ENCODE peak calls at places on chromosomes 1 and 21, in ten cellular contexts. O is uterus, P is left ventricle myocardium inferior, C is activated B cell treated with CpG ODN at 0.5 μM for 24 hours, Q is ovary, Z is BJ, T is progenitor cell of endocrine pancreas, J is chondrocyte, H is body of pancreas, U is nephron progenitor cell. G is an unnamed sample.

GRCh38 chr1:211577826-211578639 is 928 bp downstream of the SLC30A1 start:
- DNase-seq in O (peak), P (peak), C (peak), Q (peak), Z (no peak), T (peak), J (no peak), H (peak), U (peak), G (no peak)

GRCh38 chr1:180145446-180145845 is 9.2 kb upstream of the QSOX1 start:
- DNase-seq in O (no peak), P (no peak), C (no peak), Q (no peak), Z (no peak), T (no peak), J (no peak), H (no peak), U (no peak), G (no peak)

GRCh38 chr1:170461762-170462384 is 70.1 kb upstream of the GORAB start:
- DNase-seq in O (no peak), P (no peak), C (no peak), Q (peak), Z (peak), T (no peak), J (no peak), H (peak), U (no peak), G (no peak)

GRCh38 chr1:119988316-119989067 is 81.0 kb downstream of the NOTCH2 start:
- DNase-seq in O (no peak), P (no peak), C (no peak), Q (no peak), Z (no peak), T (no peak), J (no peak), H (no peak), U (no peak), G (no peak)

GRCh38 chr1:29180497-29181412 is 945 bp downstream of the SRSF4 start:
- DNase-seq in O (no peak), P (no peak), C (no peak), Q (no peak), Z (no peak), T (no peak), J (no peak), H (no peak), U (no peak), G (no peak)

GRCh38 chr1:5513179-5513578 is 479.0 kb downstream of the NPHP4 start:
- DNase-seq in O (no peak), P (no peak), C (no peak), Q (no peak), Z (no peak), T (no peak), J (no peak), H (no peak), U (no peak), G (no peak)

GRCh38 chr1:225944387-225944786 is 3.4 kb upstream of the LEFTY2 start:
- DNase-seq in O (no peak), P (no peak), C (no peak), Q (no peak), Z (no peak), T (no peak), J (no peak), H (no peak), U (no peak), G (no peak)

GRCh38 chr1:33893147-33893830 is 29.4 kb downstream of the HMGB4 start:
- DNase-seq in O (no peak), P (no peak), C (no peak), Q (no peak), Z (peak), T (no peak), J (no peak), H (peak), U (no peak), G (no peak)

GRCh38 chr21:43719748-43720538 is 1.0 kb downstream of the PDXK start:
- DNase-seq in O (no peak), P (no peak), C (peak), Q (no peak), Z (no peak), T (no peak), J (no peak), H (peak), U (no peak), G (no peak)

GRCh38 chr1:202304370-202304769 is 37.4 kb downstream of the UBE2T start:
- DNase-seq in O (no peak), P (peak), C (no peak), Q (no peak), Z (no peak), T (no peak), J (no peak), H (no peak), U (no peak), G (no peak)

GRCh38 chr1:117077267-117077666 is 17.1 kb downstream of the TTF2 start:
- DNase-seq in O (no peak), P (no peak), C (no peak), Q (no peak), Z (no peak), T (no peak), J (no peak), H (no peak), U (no peak), G (peak)

GRCh38 chr1:87093286-87093685 is 178.9 kb downstream of the HS2ST1 start:
- DNase-seq in O (no peak), P (no peak), C (no peak), Q (no peak), Z (no peak), T (no peak), J (no peak), H (no peak), U (no peak), G (no peak)

GRCh38 chr1:221708987-221709386 is 32.9 kb downstream of the DUSP10 start:
- DNase-seq in O (peak), P (no peak), C (peak), Q (no peak), Z (no peak), T (peak), J (no peak), H (peak), U (no peak), G (peak)

GRCh38 chr1:217718873-217719272 is 87.7 kb downstream of the SPATA17 start:
- DNase-seq in O (no peak), P (no peak), C (no peak), Q (no peak), Z (peak), T (no peak), J (no peak), H (no peak), U (no peak), G (no peak)

GRCh38 chr1:157431751-157432150 is 120.6 kb downstream of the FCRL5 start:
- DNase-seq in O (no peak), P (no peak), C (no peak), Q (no peak), Z (no peak), T (no peak), J (no peak), H (no peak), U (no peak), G (no peak)

GRCh38 chr1:40476924-40477679 is at the start of gene ZFP69:
- DNase-seq in O (peak), P (peak), C (peak), Q (peak), Z (no peak), T (peak), J (no peak), H (peak), U (peak), G (no peak)

GRCh38 chr1:156625436-156626078 is 6.3 kb downstream of the HAPLN2 start:
- DNase-seq in O (peak), P (peak), C (peak), Q (peak), Z (no peak), T (peak), J (no peak), H (peak), U (peak), G (no peak)

GRCh38 chr1:168893359-168893791 is 164.4 kb upstream of the DPT start:
- DNase-seq in O (peak), P (peak), C (no peak), Q (peak), Z (no peak), T (no peak), J (no peak), H (peak), U (no peak), G (no peak)

GRCh38 chr1:204937901-204938300 is 67.2 kb downstream of the NFASC start:
- DNase-seq in O (no peak), P (no peak), C (no peak), Q (no peak), Z (no peak), T (no peak), J (no peak), H (no peak), U (no peak), G (no peak)

GRCh38 chr1:77287535-77287934 is 5.7 kb downstream of the AK5 start:
- DNase-seq in O (no peak), P (no peak), C (no peak), Q (no peak), Z (no peak), T (no peak), J (no peak), H (no peak), U (no peak), G (no peak)

GRCh38 chr1:224825525-224826000 is 103.9 kb upstream of the DNAH14 start:
- DNase-seq in O (no peak), P (no peak), C (no peak), Q (no peak), Z (no peak), T (no peak), J (no peak), H (no peak), U (no peak), G (no peak)

GRCh38 chr1:96538001-96538649 is 183.5 kb upstream of the PTBP2 start:
- DNase-seq in O (peak), P (no peak), C (no peak), Q (no peak), Z (no peak), T (no peak), J (no peak), H (peak), U (no peak), G (no peak)

GRCh38 chr21:42974832-42975820 is 764 bp downstream of the PKNOX1 start:
- DNase-seq in O (peak), P (peak), C (peak), Q (peak), Z (no peak), T (peak), J (no peak), H (peak), U (no peak), G (no peak)

GRCh38 chr21:39961251-39961650 is 94.0 kb downstream of the PCP4 start:
- DNase-seq in O (no peak), P (no peak), C (no peak), Q (no peak), Z (no peak), T (no peak), J (no peak), H (no peak), U (no peak), G (no peak)

GRCh38 chr1:156421062-156421938 is 52.3 kb downstream of the RHBG start:
- DNase-seq in O (peak), P (peak), C (peak), Q (peak), Z (no peak), T (peak), J (no peak), H (peak), U (peak), G (no peak)

GRCh38 chr1:12537906-12538461 is 80.0 kb downstream of the DHRS3 start:
- DNase-seq in O (no peak), P (no peak), C (no peak), Q (no peak), Z (no peak), T (no peak), J (peak), H (no peak), U (no peak), G (no peak)

GRCh38 chr21:37863842-37864241 is 52.4 kb downstream of the KCNJ6 start:
- DNase-seq in O (no peak), P (no peak), C (no peak), Q (no peak), Z (no peak), T (no peak), J (no peak), H (peak), U (no peak), G (peak)

GRCh38 chr21:41589131-41589530 is 81.2 kb upstream of the TMPRSS2 start:
- DNase-seq in O (no peak), P (no peak), C (no peak), Q (peak), Z (no peak), T (no peak), J (no peak), H (no peak), U (no peak), G (no peak)

GRCh38 chr1:63739452-63739851 is 34.4 kb upstream of the ROR1 start:
- DNase-seq in O (no peak), P (no peak), C (no peak), Q (no peak), Z (no peak), T (no peak), J (no peak), H (no peak), U (no peak), G (no peak)

GRCh38 chr1:178541829-178542553 is 29.1 kb downstream of the TEX35 start:
- DNase-seq in O (peak), P (no peak), C (peak), Q (peak), Z (no peak), T (peak), J (no peak), H (peak), U (peak), G (no peak)

GRCh38 chr21:35408401-35408800 is 359.3 kb upstream of the RUNX1 start:
- DNase-seq in O (no peak), P (no peak), C (no peak), Q (no peak), Z (no peak), T (no peak), J (no peak), H (no peak), U (no peak), G (no peak)

GRCh38 chr1:38444311-38444710 is 397.7 kb upstream of the POU3F1 start:
- DNase-seq in O (no peak), P (no peak), C (no peak), Q (no peak), Z (peak), T (no peak), J (no peak), H (no peak), U (no peak), G (no peak)

DNA sequence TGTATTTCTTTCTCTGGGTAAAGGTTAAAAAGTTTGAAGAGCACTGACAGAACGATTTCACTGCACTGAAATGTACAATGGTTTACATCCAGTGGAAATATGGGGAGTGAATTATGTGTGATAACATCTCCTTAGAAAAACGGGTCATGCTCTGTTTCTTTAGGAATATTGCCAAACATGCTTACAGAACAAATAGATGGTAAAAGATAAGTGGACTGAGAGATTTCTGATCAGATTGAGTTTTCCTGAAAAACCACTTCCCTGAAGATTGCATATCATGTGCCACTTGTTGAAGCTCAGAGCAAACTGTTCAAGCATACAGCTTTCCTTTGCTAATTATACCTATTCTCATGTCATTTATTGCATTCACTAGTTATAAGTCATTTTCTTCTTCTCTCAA is 29.9 kb upstream of the DISP1 start:
- DNase-seq in O (no peak), P (no peak), C (no peak), Q (no peak), Z (no peak), T (no peak), J (no peak), H (no peak), U (no peak), G (no peak)
- TF ChIP-seq CTCF in O (no peak), P (no peak), C (no peak), Q (no peak), Z (no peak), T (no peak), J (no peak), H (no peak), U (no peak), G (no peak)

DNA sequence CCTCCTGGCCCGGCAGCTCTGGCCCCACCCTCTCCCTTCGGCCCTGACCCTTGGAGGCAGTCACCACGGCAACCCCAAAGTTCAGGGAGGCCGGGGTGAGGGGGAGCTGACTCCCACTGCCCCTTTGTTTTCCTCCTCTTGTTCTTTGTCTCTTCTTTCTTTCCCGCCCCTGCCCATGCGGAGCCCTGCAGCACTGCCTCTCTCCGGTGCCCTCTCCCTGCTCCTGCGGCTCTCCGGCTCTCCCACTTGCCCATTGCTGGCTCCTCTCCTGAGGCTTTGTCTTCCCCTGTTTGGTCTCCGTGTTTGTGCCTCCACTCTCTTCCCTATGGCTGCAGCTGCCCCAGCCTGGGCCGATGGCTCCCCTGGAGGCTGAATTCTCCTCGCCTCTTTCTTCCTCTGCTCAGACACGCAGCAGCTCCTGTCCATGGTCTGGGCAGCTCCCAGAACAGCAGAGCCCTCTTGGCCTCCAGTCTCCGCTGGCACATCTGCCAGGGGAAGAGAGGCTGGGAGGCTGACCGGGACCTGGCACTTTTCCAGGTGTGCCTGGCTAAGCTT is 5.8 kb downstream of the CELSR2 start:
- DNase-seq in O (no peak), P (no peak), C (no peak), Q (no peak), Z (no peak), T (no peak), J (no peak), H (no peak), U (no peak), G (no peak)
- TF ChIP-seq CTCF in O (no peak), P (no peak), C (no peak), Q (no peak), Z (no peak), T (peak), J (peak), H (no peak), U (no peak), G (peak)

DNA sequence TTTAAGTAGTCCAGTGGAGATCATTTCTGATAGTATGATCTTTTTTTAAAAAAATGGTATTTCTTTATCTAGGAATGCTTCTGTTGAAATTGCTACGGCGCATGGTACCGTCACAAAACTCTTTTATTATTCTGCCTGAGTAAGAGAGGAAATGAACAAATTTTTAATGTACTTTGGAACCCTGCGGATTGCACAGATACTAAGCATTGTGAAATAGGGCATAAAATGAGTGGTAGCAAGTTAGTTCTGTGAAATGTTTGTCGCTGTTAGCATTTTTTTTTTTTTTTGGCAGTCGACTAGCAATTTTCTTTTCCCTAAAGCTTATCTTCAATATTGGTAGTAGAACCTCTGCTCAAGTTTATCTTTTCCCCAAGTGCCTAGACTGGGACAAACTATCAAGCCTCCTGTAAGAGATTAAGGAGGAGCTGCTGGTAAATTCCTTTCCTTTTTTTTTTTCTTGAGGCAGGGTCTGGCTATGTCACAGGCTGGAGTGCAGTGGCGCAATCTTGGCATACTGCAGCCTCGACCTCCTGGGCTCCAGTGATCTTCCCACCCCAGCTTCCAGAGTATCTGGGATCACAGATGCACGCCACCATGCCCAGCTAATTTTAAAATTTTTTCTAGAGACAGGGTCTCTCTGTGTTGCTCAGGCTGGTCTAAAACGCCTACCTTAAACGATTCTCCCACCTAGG is 2.2 kb downstream of the ITSN1 start:
- DNase-seq in O (peak), P (no peak), C (no peak), Q (no peak), Z (peak), T (no peak), J (no peak), H (peak), U (no peak), G (no peak)
- TF ChIP-seq CTCF in O (no peak), P (no peak), C (no peak), Q (no peak), Z (no peak), T (no peak), J (no peak), H (no peak), U (no peak), G (no peak)

DNA sequence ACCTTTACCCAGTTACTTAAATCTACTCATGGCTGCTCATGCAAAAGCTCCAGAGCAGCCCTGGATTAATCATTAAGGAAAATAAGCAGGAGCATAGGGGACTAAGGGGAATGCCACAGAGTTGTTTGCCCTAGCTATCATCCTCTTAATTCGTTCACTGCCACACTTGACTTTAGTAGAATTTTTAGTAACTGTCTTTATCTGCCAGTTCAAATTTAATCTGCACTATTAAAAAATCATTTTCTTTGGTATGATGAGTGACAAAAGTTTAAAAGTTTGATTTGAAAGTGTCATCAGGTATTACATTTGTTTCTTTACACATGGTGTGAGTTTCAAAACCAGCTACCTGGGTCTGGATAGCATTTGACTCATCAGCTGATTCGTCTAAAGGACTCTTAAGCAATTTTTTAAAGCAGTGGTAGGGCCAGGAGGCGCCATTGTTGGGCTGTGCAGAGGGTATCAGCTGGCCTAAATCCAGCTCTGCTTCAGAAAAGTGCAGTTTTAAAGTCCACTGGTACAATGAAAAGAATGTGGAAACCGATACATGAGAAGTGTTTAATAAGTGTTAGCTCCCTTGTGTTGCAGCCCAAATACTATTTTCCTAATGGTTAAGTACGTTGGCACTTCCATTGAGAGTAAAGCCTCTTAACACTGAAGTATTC is 69.9 kb upstream of the DR1 start:
- DNase-seq in O (no peak), P (no peak), C (no peak), Q (no peak), Z (no peak), T (no peak), J (no peak), H (no peak), U (no peak), G (no peak)
- TF ChIP-seq CTCF in O (no peak), P (no peak), C (no peak), Q (no peak), Z (no peak), T (no peak), J (no peak), H (no peak), U (no peak), G (no peak)

DNA sequence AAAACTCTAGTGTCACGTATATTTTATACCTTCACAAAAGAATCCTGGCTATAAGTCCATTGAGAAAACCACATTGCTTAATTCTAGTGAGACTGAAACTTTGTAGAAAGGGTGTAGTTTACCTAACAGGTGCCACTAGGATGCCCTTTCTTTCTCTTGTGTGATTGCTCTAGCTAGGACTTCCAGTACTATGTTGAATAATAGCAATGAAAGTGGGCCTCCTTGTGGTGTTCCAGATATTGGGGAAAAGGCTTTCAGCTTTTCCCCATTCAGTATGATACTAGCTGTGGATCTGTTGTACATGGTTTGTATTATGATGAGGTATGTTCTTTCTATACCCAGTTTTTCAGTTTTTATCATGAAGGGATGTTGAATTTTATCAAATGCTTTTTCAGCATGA is 39.7 kb upstream of the CHODL start:
- DNase-seq in O (no peak), P (no peak), C (no peak), Q (no peak), Z (no peak), T (no peak), J (no peak), H (no peak), U (no peak), G (no peak)
- TF ChIP-seq CTCF in O (no peak), P (peak), C (no peak), Q (no peak), Z (no peak), T (no peak), J (no peak), H (no peak), U (no peak), G (peak)